ENCODE peak calls at places on chromosomes 6 and 20, in seven cellular contexts. One of them, this sample, is unnamed.

GRCh38 chr20:38395165-38395564 is 40.0 kb downstream of the SNHG17 start:
- DNase-seq in esophagus squamous epithelium: no peak
- DNase-seq in osteocyte: no peak
- DNase-seq in fibroblast of mammary gland: peak; percentile 55
- DNase-seq in ovary: no peak
- DNase-seq in HFF-Myc: no peak
- DNase-seq in neural crest cell: no peak
- DNase-seq in this sample: no peak

GRCh38 chr6:134537146-134537555 is 219.2 kb upstream of the SGK1 start:
- DNase-seq in osteocyte: no peak
- DNase-seq in esophagus squamous epithelium: no peak
- DNase-seq in HFF-Myc: peak; percentile 52
- DNase-seq in ovary: no peak
- DNase-seq in fibroblast of mammary gland: peak; percentile 96
- DNase-seq in neural crest cell: no peak
- DNase-seq in this sample: peak; percentile 73

GRCh38 chr6:157790548-157791160 is 32.4 kb upstream of the SNX9 start:
- DNase-seq in osteocyte: no peak
- DNase-seq in fibroblast of mammary gland: peak; percentile 41
- DNase-seq in HFF-Myc: no peak
- DNase-seq in ovary: no peak
- DNase-seq in neural crest cell: no peak
- DNase-seq in esophagus squamous epithelium: no peak
- DNase-seq in this sample: peak; percentile 43

GRCh38 chr6:24960991-24961475 is 25.3 kb upstream of the RIPOR2 start:
- DNase-seq in esophagus squamous epithelium: no peak
- DNase-seq in fibroblast of mammary gland: no peak
- DNase-seq in osteocyte: no peak
- DNase-seq in neural crest cell: no peak
- DNase-seq in ovary: no peak
- DNase-seq in HFF-Myc: no peak
- DNase-seq in this sample: no peak

GRCh38 chr6:108914235-108915022 is 66.2 kb downstream of the ARMC2 start:
- DNase-seq in HFF-Myc: no peak
- DNase-seq in esophagus squamous epithelium: no peak
- DNase-seq in fibroblast of mammary gland: peak; percentile 10
- DNase-seq in osteocyte: no peak
- DNase-seq in ovary: peak; percentile 37
- DNase-seq in neural crest cell: peak; percentile 4
- DNase-seq in this sample: no peak

GRCh38 chr20:4720121-4720976 is 1.4 kb upstream of the PRND start:
- DNase-seq in fibroblast of mammary gland: peak; percentile 79
- DNase-seq in osteocyte: no peak
- DNase-seq in neural crest cell: peak; percentile 72
- DNase-seq in esophagus squamous epithelium: peak; percentile 20
- DNase-seq in ovary: peak; percentile 84
- DNase-seq in HFF-Myc: peak; percentile 56
- DNase-seq in this sample: peak; percentile 64

GRCh38 chr6:147170269-147170668 is 33.9 kb upstream of the STXBP5 start:
- DNase-seq in fibroblast of mammary gland: peak; percentile 98
- DNase-seq in esophagus squamous epithelium: no peak
- DNase-seq in neural crest cell: no peak
- DNase-seq in osteocyte: no peak
- DNase-seq in ovary: no peak
- DNase-seq in HFF-Myc: peak; percentile 24
- DNase-seq in this sample: peak; percentile 94

GRCh38 chr6:56490994-56491393 is 151.7 kb downstream of the DST start:
- DNase-seq in esophagus squamous epithelium: no peak
- DNase-seq in HFF-Myc: no peak
- DNase-seq in ovary: no peak
- DNase-seq in osteocyte: no peak
- DNase-seq in neural crest cell: no peak
- DNase-seq in fibroblast of mammary gland: peak; percentile 77
- DNase-seq in this sample: peak; percentile 88

GRCh38 chr20:43942661-43943285 is 28.1 kb downstream of the TOX2 start:
- DNase-seq in neural crest cell: no peak
- DNase-seq in fibroblast of mammary gland: peak; percentile 68
- DNase-seq in osteocyte: no peak
- DNase-seq in HFF-Myc: no peak
- DNase-seq in esophagus squamous epithelium: no peak
- DNase-seq in ovary: no peak
- DNase-seq in this sample: peak; percentile 80

GRCh38 chr20:48040491-48040890 is 255.2 kb upstream of the SULF2 start:
- DNase-seq in neural crest cell: no peak
- DNase-seq in HFF-Myc: no peak
- DNase-seq in fibroblast of mammary gland: no peak
- DNase-seq in osteocyte: no peak
- DNase-seq in ovary: no peak
- DNase-seq in esophagus squamous epithelium: no peak
- DNase-seq in this sample: no peak

GRCh38 chr20:63829943-63830820 is 882 bp downstream of the ZBTB46 start:
- DNase-seq in esophagus squamous epithelium: no peak
- DNase-seq in neural crest cell: no peak
- DNase-seq in fibroblast of mammary gland: no peak
- DNase-seq in ovary: no peak
- DNase-seq in osteocyte: no peak
- DNase-seq in HFF-Myc: no peak
- DNase-seq in this sample: peak; percentile 31

GRCh38 chr6:133046576-133046975 is 194.6 kb upstream of the EYA4 start:
- DNase-seq in ovary: no peak
- DNase-seq in esophagus squamous epithelium: no peak
- DNase-seq in fibroblast of mammary gland: no peak
- DNase-seq in HFF-Myc: no peak
- DNase-seq in osteocyte: no peak
- DNase-seq in neural crest cell: no peak
- DNase-seq in this sample: no peak

GRCh38 chr6:107626645-107627044 is 136.7 kb downstream of the SOBP start:
- DNase-seq in neural crest cell: no peak
- DNase-seq in fibroblast of mammary gland: no peak
- DNase-seq in ovary: no peak
- DNase-seq in osteocyte: no peak
- DNase-seq in HFF-Myc: no peak
- DNase-seq in esophagus squamous epithelium: no peak
- DNase-seq in this sample: no peak

GRCh38 chr20:41340327-41341055 is at the start of gene LPIN3:
- DNase-seq in fibroblast of mammary gland: peak; percentile 92
- DNase-seq in HFF-Myc: peak; percentile 78
- DNase-seq in esophagus squamous epithelium: no peak
- DNase-seq in ovary: peak; percentile 91
- DNase-seq in neural crest cell: peak; percentile 68
- DNase-seq in osteocyte: no peak
- DNase-seq in this sample: peak; percentile 91

GRCh38 chr20:11549172-11550117 is 368.2 kb upstream of the BTBD3 start:
- DNase-seq in ovary: no peak
- DNase-seq in esophagus squamous epithelium: no peak
- DNase-seq in HFF-Myc: no peak
- DNase-seq in fibroblast of mammary gland: no peak
- DNase-seq in osteocyte: no peak
- DNase-seq in neural crest cell: no peak
- DNase-seq in this sample: no peak

GRCh38 chr6:40789143-40789764 is 202.1 kb upstream of the LRFN2 start:
- DNase-seq in neural crest cell: no peak
- DNase-seq in fibroblast of mammary gland: no peak
- DNase-seq in esophagus squamous epithelium: no peak
- DNase-seq in ovary: no peak
- DNase-seq in HFF-Myc: no peak
- DNase-seq in osteocyte: no peak
- DNase-seq in this sample: no peak

GRCh38 chr20:60116128-60116909 is 158.1 kb downstream of the CDH26 start:
- DNase-seq in HFF-Myc: no peak
- DNase-seq in fibroblast of mammary gland: no peak
- DNase-seq in esophagus squamous epithelium: no peak
- DNase-seq in neural crest cell: no peak
- DNase-seq in osteocyte: no peak
- DNase-seq in ovary: no peak
- DNase-seq in this sample: no peak

GRCh38 chr6:108115598-108116058 is 41.1 kb upstream of the OSTM1 start:
- DNase-seq in fibroblast of mammary gland: peak; percentile 39
- DNase-seq in ovary: peak; percentile 31
- DNase-seq in osteocyte: no peak
- DNase-seq in esophagus squamous epithelium: no peak
- DNase-seq in neural crest cell: no peak
- DNase-seq in HFF-Myc: no peak
- DNase-seq in this sample: peak; percentile 29

GRCh38 chr6:2807342-2808090 is 34.1 kb downstream of the SERPINB1 start:
- DNase-seq in neural crest cell: no peak
- DNase-seq in fibroblast of mammary gland: no peak
- DNase-seq in HFF-Myc: no peak
- DNase-seq in osteocyte: no peak
- DNase-seq in ovary: no peak
- DNase-seq in esophagus squamous epithelium: no peak
- DNase-seq in this sample: no peak

GRCh38 chr6:5305968-5306626 is 44.8 kb downstream of the FARS2 start:
- DNase-seq in fibroblast of mammary gland: peak; percentile 11
- DNase-seq in HFF-Myc: no peak
- DNase-seq in esophagus squamous epithelium: no peak
- DNase-seq in osteocyte: no peak
- DNase-seq in neural crest cell: no peak
- DNase-seq in ovary: no peak
- DNase-seq in this sample: no peak

GRCh38 chr20:51411867-51412266 is 130.7 kb downstream of the NFATC2 start:
- DNase-seq in esophagus squamous epithelium: no peak
- DNase-seq in ovary: no peak
- DNase-seq in fibroblast of mammary gland: no peak
- DNase-seq in HFF-Myc: no peak
- DNase-seq in osteocyte: no peak
- DNase-seq in neural crest cell: no peak
- DNase-seq in this sample: peak; percentile 9
- TF ChIP-seq CTCF in esophagus squamous epithelium: no peak
- TF ChIP-seq CTCF in ovary: no peak
- TF ChIP-seq CTCF in fibroblast of mammary gland: no peak
- TF ChIP-seq CTCF in HFF-Myc: peak; percentile 24
- TF ChIP-seq CTCF in osteocyte: peak; percentile 21
- TF ChIP-seq CTCF in neural crest cell: no peak
- TF ChIP-seq CTCF in this sample: peak; percentile 14

DNA sequence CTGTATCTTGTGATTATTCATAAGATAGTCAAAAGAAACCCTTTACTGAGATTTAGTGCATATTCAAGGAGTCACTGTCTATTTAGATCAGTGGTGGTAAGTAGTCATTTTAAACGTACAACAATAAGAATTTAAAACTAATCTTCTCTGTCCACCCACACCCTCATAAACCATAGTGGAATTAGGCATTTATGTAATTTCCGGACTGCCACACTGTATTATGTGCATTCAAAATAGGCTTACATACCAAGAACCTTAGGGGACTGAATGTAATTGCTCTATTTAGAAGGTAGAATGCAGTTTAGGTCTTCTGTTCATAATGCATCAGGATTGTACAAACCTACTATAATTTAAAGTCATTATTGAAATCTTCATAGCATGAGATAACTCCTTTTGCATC is 685.4 kb downstream of the TENT5A start:
- DNase-seq in fibroblast of mammary gland: no peak
- DNase-seq in HFF-Myc: no peak
- DNase-seq in esophagus squamous epithelium: no peak
- DNase-seq in ovary: no peak
- DNase-seq in osteocyte: no peak
- DNase-seq in neural crest cell: no peak
- DNase-seq in this sample: peak; percentile 20
- TF ChIP-seq CTCF in fibroblast of mammary gland: no peak
- TF ChIP-seq CTCF in HFF-Myc: no peak
- TF ChIP-seq CTCF in esophagus squamous epithelium: no peak
- TF ChIP-seq CTCF in ovary: no peak
- TF ChIP-seq CTCF in osteocyte: no peak
- TF ChIP-seq CTCF in neural crest cell: no peak
- TF ChIP-seq CTCF in this sample: no peak

DNA sequence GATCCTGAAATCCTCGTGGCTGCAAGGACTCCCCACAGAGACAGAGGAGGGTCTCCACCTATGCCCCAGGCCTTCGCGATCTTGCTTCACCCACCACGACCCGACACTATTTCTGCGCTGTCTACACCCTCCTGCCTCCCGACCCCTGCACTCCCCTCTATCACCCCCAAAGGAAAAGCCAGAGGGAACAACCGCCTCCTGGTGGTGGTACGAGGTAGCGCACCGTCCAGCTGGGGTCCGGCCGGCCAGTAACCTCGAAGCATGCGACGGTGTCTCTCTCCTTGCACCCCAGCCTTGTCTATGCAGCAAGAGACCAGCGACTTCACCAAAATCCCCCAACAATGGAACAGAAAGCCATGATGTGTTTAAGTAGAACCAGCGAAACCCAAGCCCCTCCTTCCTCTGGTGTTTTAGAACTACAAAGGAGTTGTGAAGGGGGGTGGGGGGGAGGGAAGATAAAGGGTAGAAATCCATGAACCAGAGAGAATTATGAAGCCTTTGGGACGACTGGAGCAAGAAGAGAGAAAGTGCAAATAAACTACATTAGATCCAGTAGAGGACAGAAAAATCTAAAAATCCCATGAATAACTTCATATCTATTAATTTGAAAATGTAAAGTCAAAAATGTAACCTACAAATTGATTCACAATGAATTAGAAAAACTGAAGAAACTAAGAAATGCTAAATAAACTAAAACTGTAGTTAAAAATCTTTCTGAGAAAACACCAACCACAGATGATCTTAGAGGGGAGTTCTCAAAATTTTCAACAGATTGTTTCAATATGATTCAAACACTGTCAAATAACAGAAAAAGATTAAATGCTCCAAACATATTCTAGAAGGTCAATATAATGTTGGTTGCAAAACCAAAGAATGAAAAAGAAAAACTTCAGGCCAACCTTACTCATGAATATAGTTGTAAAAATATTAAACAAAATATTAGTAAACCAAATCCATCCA is 168.0 kb downstream of the CDK19 start:
- DNase-seq in esophagus squamous epithelium: no peak
- DNase-seq in ovary: no peak
- DNase-seq in neural crest cell: no peak
- DNase-seq in HFF-Myc: no peak
- DNase-seq in fibroblast of mammary gland: no peak
- DNase-seq in osteocyte: no peak
- DNase-seq in this sample: no peak
- TF ChIP-seq CTCF in esophagus squamous epithelium: no peak
- TF ChIP-seq CTCF in ovary: no peak
- TF ChIP-seq CTCF in neural crest cell: peak; percentile 47
- TF ChIP-seq CTCF in HFF-Myc: peak; percentile 47
- TF ChIP-seq CTCF in fibroblast of mammary gland: peak; percentile 37
- TF ChIP-seq CTCF in osteocyte: peak; percentile 31
- TF ChIP-seq CTCF in this sample: peak; percentile 37

DNA sequence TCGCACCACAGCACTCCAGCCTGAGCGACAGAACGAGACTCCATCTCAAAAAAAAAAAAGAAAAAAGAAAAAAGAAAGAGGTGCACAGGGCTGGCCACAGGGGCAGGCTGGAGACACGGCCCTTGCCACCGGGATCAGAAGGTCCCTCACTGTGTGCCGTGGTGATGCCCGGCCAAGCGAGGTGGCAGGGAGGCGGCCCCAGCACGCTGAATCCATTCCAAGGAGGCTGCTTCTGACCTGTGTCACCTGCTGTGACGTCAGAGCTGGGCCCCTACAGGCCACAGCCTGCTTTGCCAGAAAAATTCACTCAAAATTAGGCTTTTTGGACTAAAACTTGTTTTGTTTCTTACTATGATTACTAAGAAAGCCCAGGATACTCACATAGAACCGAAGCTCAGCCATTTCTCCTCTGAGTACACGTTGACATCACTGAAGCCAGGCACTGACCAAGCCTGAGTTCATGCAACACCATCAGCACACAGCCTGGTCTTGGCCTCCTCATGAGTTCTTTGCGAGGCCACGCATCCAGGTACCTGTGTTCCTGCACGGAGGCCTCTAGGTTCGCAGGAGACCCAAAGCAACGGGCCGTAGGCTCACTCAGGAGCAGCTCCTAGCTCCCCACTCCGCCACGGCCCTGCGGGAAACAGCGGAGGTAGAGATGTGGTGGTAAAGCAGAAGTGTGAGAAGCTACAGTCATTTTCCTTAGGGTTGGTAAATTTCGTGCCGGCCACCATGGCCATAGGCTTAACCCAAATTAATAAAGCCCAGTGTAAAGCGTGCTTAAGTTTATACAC is 67.8 kb downstream of the THBS2 start:
- DNase-seq in fibroblast of mammary gland: no peak
- DNase-seq in neural crest cell: no peak
- DNase-seq in esophagus squamous epithelium: no peak
- DNase-seq in osteocyte: peak; percentile 75
- DNase-seq in HFF-Myc: no peak
- DNase-seq in ovary: no peak
- DNase-seq in this sample: no peak
- TF ChIP-seq CTCF in fibroblast of mammary gland: no peak
- TF ChIP-seq CTCF in neural crest cell: no peak
- TF ChIP-seq CTCF in esophagus squamous epithelium: no peak
- TF ChIP-seq CTCF in osteocyte: no peak
- TF ChIP-seq CTCF in HFF-Myc: no peak
- TF ChIP-seq CTCF in ovary: no peak
- TF ChIP-seq CTCF in this sample: no peak